ENCODE peak calls at places on chromosomes 16 and 17, in five cellular contexts. T is T-helper 1 cell, E is MV-4-11, B is neuronal stem cell, S is SW480. D is an unnamed sample.

GRCh38 chr16:27428035-27428785 is 26.2 kb downstream of the IL21R start:
- DNase-seq in T (no peak), B (no peak), S (no peak), E (peak), D (peak)

GRCh38 chr17:29838961-29839360 is 91.1 kb downstream of the SSH2 start:
- DNase-seq in B (peak), E (peak), T (no peak), S (no peak), D (peak)

GRCh38 chr17:69677130-69677529 is 262.6 kb downstream of the MAP2K6 start:
- DNase-seq in T (no peak), B (no peak), S (no peak), E (no peak), D (no peak)

GRCh38 chr16:87216148-87216823 is 100.9 kb downstream of the C16orf95 start:
- DNase-seq in T (no peak), E (no peak), B (no peak), S (no peak), D (no peak)

GRCh38 chr16:70662991-70663523 is 16.7 kb downstream of the IL34 start:
- DNase-seq in B (no peak), E (no peak), S (no peak), T (no peak), D (no peak)

GRCh38 chr17:18968945-18969887 is 17.3 kb downstream of the SLC5A10 start:
- DNase-seq in B (no peak), T (no peak), S (peak), E (no peak), D (no peak)

GRCh38 chr17:83189013-83189672 is 109.7 kb downstream of the METRNL start:
- DNase-seq in B (no peak), T (no peak), E (no peak), S (no peak), D (no peak)

GRCh38 chr16:58035356-58036170 is 10.0 kb downstream of the MMP15 start:
- DNase-seq in B (no peak), E (no peak), T (no peak), S (no peak), D (no peak)

GRCh38 chr17:67194134-67194533 is 50.9 kb downstream of the HELZ start:
- DNase-seq in S (no peak), B (no peak), T (no peak), E (no peak), D (peak)

GRCh38 chr16:46918400-46918799 is 34.2 kb downstream of the GPT2 start:
- DNase-seq in B (no peak), E (no peak), S (no peak), T (no peak), D (no peak)

GRCh38 chr16:58684001-58684353 is 593 bp downstream of the SLC38A7 start:
- DNase-seq in T (no peak), B (no peak), S (no peak), E (peak), D (no peak)

GRCh38 chr16:57998484-57998883 is 2.0 kb downstream of the ZNF319 start:
- DNase-seq in E (peak), T (peak), S (peak), B (no peak), D (no peak)

GRCh38 chr16:50478773-50479149 is 69.4 kb upstream of the NKD1 start:
- DNase-seq in T (no peak), B (no peak), E (no peak), S (peak), D (no peak)